ENCODE peak calls at places on chromosomes 2 and 18, in eight cellular contexts. B is lower leg skin, A is activated T-cell treated with anti-CD3 and anti-CD28 coated beads for 1 hour, P is foreskin fibroblast, W is T-helper 9 cell, Z is Daoy, T is occipital lobe, Y is small intestine. Q is an unnamed sample.

GRCh38 chr2:5932556-5933469 is 240.6 kb downstream of the SOX11 start:
- DNase-seq in Z (no peak), P (no peak), Y (peak; percentile 8), W (no peak), B (no peak), T (peak; percentile 54), A (no peak), Q (no peak)

GRCh38 chr2:219071189-219071816 is 10.6 kb upstream of the IHH start:
- DNase-seq in Y (peak; percentile 86), T (no peak), P (peak; percentile 50), B (no peak), A (no peak), W (no peak), Z (peak; percentile 19), Q (no peak)

GRCh38 chr2:149662556-149662955 is 75.0 kb upstream of the MMADHC start:
- DNase-seq in Z (no peak), Y (no peak), B (no peak), W (no peak), T (no peak), P (no peak), A (no peak), Q (no peak)

GRCh38 chr18:6729247-6730091 is at the start of gene ARHGAP28:
- DNase-seq in Z (peak; percentile 85), P (peak; percentile 96), T (peak; percentile 52), A (no peak), Y (peak; percentile 85), W (no peak), B (peak; percentile 40), Q (no peak)

GRCh38 chr2:150809083-150809482 is 321.6 kb upstream of the RND3 start:
- DNase-seq in Y (no peak), P (no peak), Z (no peak), B (no peak), A (no peak), T (no peak), W (no peak), Q (no peak)

GRCh38 chr2:209772316-209772715 is 684 bp downstream of the UNC80 start:
- DNase-seq in B (no peak), Y (no peak), Z (no peak), T (no peak), A (no peak), W (no peak), P (no peak), Q (no peak)

GRCh38 chr2:14756122-14756541 is 123.6 kb downstream of the LRATD1 start:
- DNase-seq in A (no peak), P (peak; percentile 19), Z (no peak), Y (no peak), B (no peak), T (no peak), W (no peak), Q (no peak)

GRCh38 chr2:46036929-46037328 is 260.3 kb upstream of the EPAS1 start:
- DNase-seq in Y (no peak), A (no peak), T (no peak), P (peak; percentile 79), B (no peak), Z (peak; percentile 69), W (no peak), Q (no peak)

GRCh38 chr2:162490795-162491470 is 147.0 kb downstream of the GCA start:
- DNase-seq in P (no peak), B (no peak), A (no peak), W (no peak), Y (no peak), T (no peak), Z (no peak), Q (no peak)

GRCh38 chr2:139034064-139034463 is 253.9 kb upstream of the NXPH2 start:
- DNase-seq in T (no peak), Y (no peak), A (no peak), P (no peak), Z (no peak), W (no peak), B (no peak), Q (no peak)

GRCh38 chr18:11726556-11726955 is 37.5 kb downstream of the GNAL start:
- DNase-seq in Y (no peak), B (no peak), Z (no peak), A (no peak), W (no peak), P (no peak), T (no peak), Q (no peak)

GRCh38 chr18:12659904-12660605 is 2.1 kb upstream of the SPIRE1 start:
- DNase-seq in T (no peak), Z (peak; percentile 40), A (no peak), P (peak; percentile 83), B (no peak), Y (peak; percentile 55), W (peak; percentile 7), Q (peak; percentile 82)

GRCh38 chr18:21179590-21180220 is 62.3 kb upstream of the GREB1L start:
- DNase-seq in W (peak; percentile 13), Y (peak; percentile 49), B (peak; percentile 37), T (no peak), P (peak; percentile 83), Z (peak; percentile 56), A (peak; percentile 29), Q (peak; percentile 90)

GRCh38 chr2:57443985-57444501 is 602.6 kb upstream of the VRK2 start:
- DNase-seq in W (no peak), P (no peak), B (no peak), Y (no peak), Z (peak; percentile 56), A (no peak), T (no peak), Q (no peak)

GRCh38 chr2:240269886-240270285 is 129.4 kb upstream of the OTOS start:
- DNase-seq in A (no peak), P (no peak), W (no peak), B (no peak), Y (no peak), T (no peak), Z (no peak), Q (no peak)

GRCh38 chr2:24986397-24986796 is 14.6 kb upstream of the DNAJC27 start:
- DNase-seq in B (peak; percentile 24), P (peak; percentile 27), A (no peak), Z (no peak), Y (no peak), W (no peak), T (no peak), Q (no peak)